ENCODE peak calls at places on chromosome 14, in nine cellular contexts. W, A, M, T, U, V, F, C and S are unnamed samples. For H3K27me3, the result is how much of the 10 kb centered on the place peaks cover.

GRCh38 chr14:20478915-20479314 is 9.7 kb downstream of the PNP start:
- DNase-seq in F (no peak), U (no peak), T (no peak), C (no peak), A (no peak), W (no peak), V (no peak), M (no peak), S (no peak)

GRCh38 chr14:64758025-64758521 is 53.8 kb downstream of the PLEKHG3 start:
- DNase-seq in C (no peak), U (peak), W (peak), A (peak), T (peak), F (peak), M (no peak), V (no peak), S (no peak)

GRCh38 chr14:55752580-55753365 is 172.8 kb downstream of the KTN1 start:
- DNase-seq in U (peak), A (peak), V (peak), W (no peak), M (no peak), C (no peak), F (peak), T (no peak), S (peak)

GRCh38 chr14:63088865-63089264 is 43.6 kb upstream of the KCNH5 start:
- DNase-seq in W (no peak), T (no peak), F (no peak), C (no peak), U (no peak), M (no peak), A (no peak), V (no peak), S (no peak)

GRCh38 chr14:89027097-89027740 is 202.8 kb downstream of the TTC8 start:
- DNase-seq in C (peak), A (peak), V (peak), W (peak), F (peak), T (peak), U (peak), M (peak), S (peak)

GRCh38 chr14:33584698-33585097 is 366.2 kb downstream of the EGLN3 start:
- DNase-seq in T (no peak), V (no peak), F (no peak), U (no peak), M (no peak), A (no peak), W (no peak), C (no peak), S (no peak)

GRCh38 chr14:100955201-100955600 is 51.7 kb upstream of the RTL1 start:
- DNase-seq in U (no peak), T (no peak), M (no peak), F (peak), V (no peak), C (no peak), A (no peak), W (no peak), S (no peak)

GRCh38 chr14:104582005-104582404 is 2.4 kb downstream of the C14orf180 start:
- DNase-seq in T (peak), A (no peak), V (no peak), U (peak), C (no peak), F (no peak), W (peak), M (peak), S (no peak)

GRCh38 chr14:104747876-104748275 is 5.1 kb upstream of the SIVA1 start:
- DNase-seq in M (no peak), F (no peak), W (peak), A (no peak), C (no peak), T (no peak), U (no peak), V (no peak), S (no peak)

GRCh38 chr14:76591270-76591669 is 170.0 kb upstream of the VASH1 start:
- DNase-seq in M (no peak), W (no peak), C (no peak), V (no peak), A (peak), U (no peak), F (no peak), T (no peak), S (no peak)

GRCh38 chr14:81164167-81164774 is 56.5 kb downstream of the GTF2A1 start:
- DNase-seq in A (peak), M (peak), F (peak), V (peak), T (peak), C (peak), U (peak), W (no peak), S (peak)

GRCh38 chr14:51848120-51848519 is 12.3 kb upstream of the GNG2 start:
- DNase-seq in M (no peak), U (no peak), V (no peak), A (no peak), C (no peak), F (no peak), W (no peak), T (no peak), S (no peak)

GRCh38 chr14:51846631-51847488 is 13.6 kb upstream of the GNG2 start:
- DNase-seq in T (no peak), U (peak), W (peak), V (peak), F (peak), A (peak), M (peak), C (peak), S (peak)

GRCh38 chr14:51845811-51846210 is 14.6 kb upstream of the GNG2 start:
- DNase-seq in F (no peak), A (no peak), M (no peak), T (no peak), U (no peak), C (no peak), W (no peak), V (no peak), S (no peak)

GRCh38 chr14:51849095-51849494 is 11.3 kb upstream of the GNG2 start:
- DNase-seq in U (no peak), T (no peak), C (no peak), V (no peak), W (no peak), F (no peak), M (no peak), A (no peak), S (no peak)

DNA sequence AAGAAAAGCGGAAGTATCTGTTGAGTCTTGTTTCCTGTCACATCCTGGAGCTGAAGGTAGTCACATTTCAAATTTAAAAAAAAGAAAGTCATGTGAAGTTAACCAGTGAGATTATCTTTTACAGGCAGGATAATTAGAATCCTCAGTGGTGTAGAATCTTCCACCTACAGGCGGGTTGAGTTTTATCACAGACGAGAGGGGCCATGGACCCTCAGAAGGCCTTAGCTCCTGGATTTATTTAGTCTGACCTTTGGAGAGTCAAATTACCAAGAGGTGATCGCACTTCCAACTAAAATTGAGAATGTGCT is 13.0 kb upstream of the GNG2 start:
- DNase-seq in C (no peak), T (no peak), A (no peak), M (no peak), V (no peak), U (no peak), W (no peak), F (no peak), S (no peak)
- H3K4me3 ChIP-seq in C (no peak), T (no peak), A (no peak), M (no peak), V (no peak), U (no peak), W (no peak), F (no peak), S (no peak)

GRCh38 chr14:69882086-69882864 is 3.1 kb downstream of the SMOC1 start:
- DNase-seq in F (no peak), U (no peak), W (no peak), M (no peak), A (no peak), T (no peak), C (no peak), V (no peak), S (peak)
- H3K27me3 ChIP-seq in F (under half), U (under half), W (under half), M (under half), A (under half), T (under half), C (under half), V (under half), S (under half)

GRCh38 chr14:99216191-99216590 is 55.8 kb downstream of the BCL11B start:
- DNase-seq in W (no peak), C (no peak), U (no peak), F (no peak), A (no peak), V (no peak), M (no peak), T (no peak), S (no peak)

GRCh38 chr14:99213603-99214002 is 58.4 kb downstream of the BCL11B start:
- DNase-seq in W (no peak), T (no peak), F (no peak), M (peak), C (no peak), V (no peak), A (no peak), U (no peak), S (no peak)

GRCh38 chr14:99213101-99213500 is 58.9 kb downstream of the BCL11B start:
- DNase-seq in T (no peak), W (no peak), F (no peak), A (no peak), V (no peak), U (no peak), M (peak), C (no peak), S (no peak)

GRCh38 chr14:99215277-99215676 is 56.7 kb downstream of the BCL11B start:
- DNase-seq in W (no peak), A (peak), M (peak), U (no peak), T (no peak), F (peak), V (no peak), C (no peak), S (no peak)

DNA sequence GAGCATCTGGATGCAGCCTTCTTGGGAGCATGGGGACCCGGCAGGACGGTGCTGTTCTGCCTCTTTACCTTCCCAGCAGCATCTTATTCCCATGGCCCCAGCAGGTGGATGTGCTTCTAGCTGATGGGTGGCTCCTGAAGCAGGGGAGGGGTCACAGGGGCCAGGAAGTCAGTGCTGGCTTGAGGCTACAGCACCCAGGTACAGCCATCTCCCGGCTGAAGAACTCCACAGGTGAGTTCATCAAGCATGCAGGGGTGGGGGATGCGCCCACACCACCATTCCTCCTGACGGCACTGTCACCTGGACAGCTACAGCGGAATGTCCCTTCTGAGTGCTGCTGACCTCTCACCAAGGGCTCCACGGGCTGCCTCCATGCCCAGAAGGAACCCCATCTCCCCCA is 57.3 kb downstream of the BCL11B start:
- DNase-seq in V (no peak), U (no peak), A (no peak), C (no peak), M (peak), F (no peak), T (no peak), W (no peak), S (no peak)
- H3K4me3 ChIP-seq in V (no peak), U (no peak), A (no peak), C (no peak), M (no peak), F (no peak), T (no peak), W (no peak), S (no peak)

GRCh38 chr14:51092965-51093364 is 1.9 kb downstream of the TRIM9 start:
- DNase-seq in F (no peak), M (no peak), T (no peak), U (no peak), C (no peak), V (no peak), W (no peak), A (no peak), S (no peak)
- H3K27me3 ChIP-seq in F (under half), M (under half), T (under half), U (under half), C (under half), V (under half), W (under half), A (under half), S (under half)